ENCODE peak calls at places on chromosomes 3 and 15, in nine cellular contexts. K is neural crest cell; Y is fibroblast of lung; U is GM04503; Z is activated T-helper 1 cell treated with anti-CD3 and anti-CD28 coated beads, Interleukin-2, amount 50 U/mL, for 16 hours; P is H9; I is fibroblast of mammary gland; R is memory B cell; L is NCI-H1092 treated with DMSO at 0.1 percent for 48 hours. D is an unnamed sample.

GRCh38 chr3:149095487-149095886 is 9.2 kb upstream of the HLTF start:
- DNase-seq in U (no peak), P (no peak), L (no peak), Y (no peak), I (no peak), K (no peak), R (no peak), Z (no peak), D (no peak)

GRCh38 chr3:169790687-169791429 is 17.7 kb downstream of the MYNN start:
- DNase-seq in U (no peak), I (peak), Z (no peak), R (no peak), L (no peak), K (no peak), P (no peak), Y (peak), D (no peak)

GRCh38 chr3:94614192-94614591 is 551.3 kb downstream of the NSUN3 start:
- DNase-seq in P (no peak), U (no peak), L (no peak), Z (no peak), Y (no peak), K (no peak), R (no peak), I (no peak), D (no peak)

GRCh38 chr3:99927651-99928390 is 110.2 kb downstream of the CMSS1 start:
- DNase-seq in Z (no peak), R (no peak), I (no peak), K (no peak), U (no peak), P (peak), L (no peak), Y (no peak), D (no peak)

GRCh38 chr3:53350652-53351051 is 3.3 kb upstream of the DCP1A start:
- DNase-seq in P (peak), L (no peak), K (no peak), I (peak), Z (no peak), Y (no peak), U (no peak), R (no peak), D (peak)

GRCh38 chr3:153103406-153103945 is 58.5 kb upstream of the RAP2B start:
- DNase-seq in Z (no peak), I (no peak), K (no peak), L (no peak), P (no peak), U (no peak), Y (no peak), R (no peak), D (no peak)

GRCh38 chr3:192260611-192261010 is 466.7 kb downstream of the FGF12 start:
- DNase-seq in P (no peak), U (no peak), I (no peak), Z (no peak), R (no peak), Y (peak), L (no peak), K (no peak), D (no peak)

GRCh38 chr3:23607184-23607847 is 198.4 kb upstream of the UBE2E1 start:
- DNase-seq in P (no peak), Y (no peak), U (no peak), I (no peak), L (no peak), R (no peak), K (no peak), Z (no peak), D (no peak)

GRCh38 chr3:178385280-178385952 is 150.8 kb upstream of the KCNMB2 start:
- DNase-seq in P (no peak), Y (peak), L (peak), U (no peak), Z (no peak), R (no peak), I (peak), K (peak), D (peak)

GRCh38 chr3:94173667-94174434 is 111.0 kb downstream of the NSUN3 start:
- DNase-seq in U (no peak), R (no peak), K (no peak), Y (peak), Z (no peak), I (no peak), P (no peak), L (no peak), D (no peak)

GRCh38 chr15:62558640-62559039 is 393.6 kb upstream of the C2CD4B start:
- DNase-seq in I (no peak), Z (no peak), P (no peak), R (no peak), L (no peak), U (no peak), Y (no peak), K (no peak), D (no peak)

GRCh38 chr15:68982976-68983550 is 31.4 kb upstream of the NOX5 start:
- DNase-seq in Y (no peak), R (no peak), Z (no peak), K (no peak), P (no peak), U (no peak), I (no peak), L (no peak), D (no peak)

GRCh38 chr3:108511055-108511454 is 659 bp upstream of the MYH15 start:
- DNase-seq in I (no peak), U (no peak), P (no peak), Z (no peak), L (peak), K (no peak), R (no peak), Y (no peak), D (no peak)

GRCh38 chr3:41888368-41889076 is 73.4 kb downstream of the ULK4 start:
- DNase-seq in Y (no peak), P (peak), K (no peak), I (no peak), L (no peak), R (no peak), U (no peak), Z (no peak), D (no peak)

D was measured in A549.